ENCODE peak calls at places on chromosomes 16 and 17, in nine cellular contexts. X is GM12891, G is breast epithelium, I is heart left ventricle, H is NB4, Z is tibial nerve, V is IMR-90, J is sigmoid colon, Y is A549. F is an unnamed sample.

GRCh38 chr17:81520021-81520894 is 7.7 kb upstream of the ACTG1 start:
- DNase-seq in I (no peak), X (no peak), J (no peak), Z (no peak), Y (no peak), H (no peak), G (no peak), V (no peak), F (no peak)

GRCh38 chr17:57927048-57927723 is 28.0 kb downstream of the CUEDC1 start:
- DNase-seq in Y (no peak), I (no peak), Z (no peak), G (no peak), H (no peak), X (no peak), V (peak; percentile 82), J (no peak), F (no peak)

GRCh38 chr17:17700251-17700969 is 19.2 kb downstream of the RAI1 start:
- DNase-seq in X (no peak), V (no peak), Y (no peak), Z (no peak), H (no peak), G (no peak), J (no peak), I (no peak), F (no peak)

GRCh38 chr17:49502258-49502657 is 7.2 kb downstream of the NGFR start:
- DNase-seq in I (no peak), V (no peak), J (no peak), Z (no peak), Y (no peak), X (no peak), H (no peak), G (no peak), F (no peak)

GRCh38 chr16:12097523-12098428 is 121.2 kb downstream of the SNX29 start:
- DNase-seq in I (no peak), J (peak; percentile 76), H (no peak), Z (peak; percentile 36), X (no peak), V (peak; percentile 84), G (no peak), Y (no peak), F (no peak)

GRCh38 chr17:70076831-70077230 is 1.8 kb downstream of the KCNJ16 start:
- DNase-seq in Z (no peak), Y (no peak), G (no peak), H (no peak), X (no peak), I (no peak), J (no peak), V (no peak), F (no peak)

GRCh38 chr17:4708436-4708835 is 2.0 kb upstream of the ARRB2 start:
- DNase-seq in G (no peak), I (no peak), V (no peak), Z (no peak), Y (no peak), X (no peak), H (no peak), J (no peak), F (no peak)

GRCh38 chr17:73100363-73100762 is 7.9 kb upstream of the SLC39A11 start:
- DNase-seq in V (no peak), X (no peak), Z (no peak), I (no peak), G (no peak), H (peak; percentile 11), Y (no peak), J (no peak), F (no peak)

GRCh38 chr16:19001788-19002187 is 18.1 kb downstream of the TMC7 start:
- DNase-seq in X (no peak), Y (no peak), G (no peak), V (peak; percentile 46), J (no peak), I (no peak), Z (no peak), H (peak; percentile 34), F (peak; percentile 64)

GRCh38 chr17:67601897-67602296 is 115.8 kb upstream of the NOL11 start:
- DNase-seq in X (no peak), I (no peak), Y (no peak), H (no peak), V (no peak), J (no peak), G (no peak), Z (no peak), F (no peak)

GRCh38 chr17:41098476-41098875 is 534 bp upstream of the KRTAP4-8 start:
- DNase-seq in I (no peak), Z (no peak), X (no peak), H (no peak), V (peak; percentile 68), J (no peak), G (no peak), Y (no peak), F (no peak)

GRCh38 chr17:5516060-5516792 is 29.9 kb downstream of the MIS12 start:
- DNase-seq in V (peak; percentile 100), H (peak; percentile 48), G (no peak), X (no peak), I (no peak), Y (peak; percentile 84), Z (no peak), J (no peak), F (peak; percentile 84)

GRCh38 chr16:54355251-54355650 is 68.7 kb upstream of the IRX3 start:
- DNase-seq in Z (no peak), I (no peak), G (no peak), X (no peak), H (peak; percentile 17), Y (no peak), V (peak; percentile 13), J (no peak), F (no peak)

GRCh38 chr16:50169555-50170096 is 16.5 kb downstream of the TENT4B start:
- DNase-seq in J (no peak), I (no peak), H (peak; percentile 14), Y (no peak), V (no peak), Z (no peak), X (no peak), G (no peak), F (no peak)

GRCh38 chr16:30428055-30428454 is 1.8 kb downstream of the DCTPP1 start:
- DNase-seq in G (no peak), V (no peak), H (no peak), I (no peak), X (no peak), J (no peak), Z (no peak), Y (no peak), F (no peak)

GRCh38 chr16:30430428-30430970 is 669 bp upstream of the DCTPP1 start:
- DNase-seq in H (no peak), Z (no peak), X (no peak), V (no peak), J (no peak), G (no peak), I (no peak), Y (peak; percentile 13), F (no peak)

GRCh38 chr16:30434852-30435251 is 5.0 kb upstream of the DCTPP1 start:
- DNase-seq in H (no peak), I (no peak), V (no peak), X (no peak), Z (no peak), Y (no peak), G (no peak), J (no peak), F (no peak)

GRCh38 chr16:30429418-30429677 is 482 bp downstream of the DCTPP1 start:
- DNase-seq in Z (no peak), Y (no peak), H (no peak), J (no peak), V (no peak), I (no peak), G (no peak), X (no peak), F (no peak)

GRCh38 chr16:30429678-30430427 is at the start of gene DCTPP1:
- DNase-seq in H (peak; percentile 99), Z (peak; percentile 95), I (peak; percentile 94), X (peak; percentile 89), V (peak; percentile 98), G (peak; percentile 94), Y (peak; percentile 98), J (peak; percentile 98), F (peak; percentile 93)
- TF ChIP-seq POLR2A in H (peak; percentile 51), Z (no peak), I (no peak), X (peak; percentile 67), V (no peak), G (no peak), Y (peak; percentile 48), J (no peak), F (peak; percentile 25)

GRCh38 chr16:88724855-88725555 is 18.7 kb downstream of the CTU2 start:
- DNase-seq in G (no peak), X (no peak), V (no peak), Y (no peak), J (no peak), I (no peak), H (no peak), Z (no peak), F (no peak)

GRCh38 chr16:88727871-88728270 is 21.6 kb downstream of the CTU2 start:
- DNase-seq in I (no peak), Z (no peak), X (no peak), Y (no peak), J (no peak), H (no peak), V (no peak), G (no peak), F (no peak)

GRCh38 chr16:88726981-88727380 is 20.7 kb downstream of the CTU2 start:
- DNase-seq in J (no peak), H (no peak), V (no peak), I (no peak), Z (no peak), X (no peak), Y (no peak), G (no peak), F (no peak)

GRCh38 chr16:88725609-88726407 is 19.5 kb downstream of the CTU2 start:
- DNase-seq in Z (no peak), V (no peak), G (no peak), X (no peak), I (no peak), Y (no peak), H (no peak), J (no peak), F (no peak)

GRCh38 chr16:88726408-88726749 is 20.1 kb downstream of the CTU2 start:
- DNase-seq in I (no peak), G (no peak), V (no peak), Y (no peak), H (no peak), Z (no peak), X (no peak), J (no peak), F (no peak)
- TF ChIP-seq POLR2A in I (no peak), G (no peak), V (no peak), Y (no peak), H (no peak), Z (no peak), X (no peak), J (no peak), F (no peak)

GRCh38 chr16:4538386-4539235 is at the start of gene CDIP1:
- DNase-seq in X (peak; percentile 94), H (peak; percentile 97), V (peak; percentile 91), Y (peak; percentile 88), I (peak; percentile 98), G (peak; percentile 99), Z (peak; percentile 98), J (peak; percentile 99), F (peak; percentile 63)
- TF ChIP-seq POLR2A in X (peak; percentile 93), H (peak; percentile 42), V (peak; percentile 77), Y (peak; percentile 31), I (peak; percentile 61), G (peak; percentile 60), Z (peak; percentile 79), J (peak; percentile 22), F (peak; percentile 82)

DNA sequence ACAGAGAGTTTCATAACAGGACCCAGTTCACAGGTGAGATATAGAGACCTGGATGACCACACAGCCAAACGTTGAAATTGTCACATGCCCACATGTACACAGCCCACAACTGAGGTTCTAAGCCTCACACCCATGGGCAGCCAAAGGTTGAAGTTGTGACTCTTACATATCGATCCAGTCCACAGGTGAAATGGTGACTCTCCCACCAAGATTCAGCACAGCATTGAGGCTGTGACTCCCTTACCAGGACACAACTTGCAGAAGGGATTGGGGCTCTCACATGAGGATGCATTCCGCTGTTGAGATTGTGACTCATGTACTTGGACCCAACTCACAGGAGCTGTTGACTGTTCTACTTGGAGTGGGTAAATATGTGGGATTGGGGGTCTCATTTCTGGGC is 1836.4 kb downstream of the TP53TG3F start:
- DNase-seq in Z (no peak), Y (no peak), H (no peak), X (no peak), J (no peak), I (no peak), G (no peak), V (no peak), F (no peak)
- TF ChIP-seq POLR2A in Z (no peak), Y (no peak), H (no peak), X (no peak), J (no peak), I (no peak), G (no peak), V (no peak), F (no peak)